ENCODE peak calls at places on chromosomes 11 and 22, in eight cellular contexts. One of them, this sample, is unnamed.

GRCh38 chr22:47373648-47374272 is 611.3 kb downstream of the TBC1D22A start:
- DNase-seq in astrocyte: no peak
- DNase-seq in lower lobe of right lung: peak
- DNase-seq in K562: no peak
- DNase-seq in tibial nerve: no peak
- DNase-seq in transverse colon: no peak
- DNase-seq in CD4-positive, alpha-beta memory T cell: no peak
- DNase-seq in CD4-positive, CD25-positive, alpha-beta regulatory T cell: no peak
- DNase-seq in this sample: no peak

GRCh38 chr22:36417281-36417686 is 29.5 kb upstream of the MYH9 start:
- DNase-seq in K562: no peak
- DNase-seq in CD4-positive, CD25-positive, alpha-beta regulatory T cell: no peak
- DNase-seq in astrocyte: peak
- DNase-seq in lower lobe of right lung: peak
- DNase-seq in CD4-positive, alpha-beta memory T cell: no peak
- DNase-seq in transverse colon: peak
- DNase-seq in tibial nerve: no peak
- DNase-seq in this sample: no peak

GRCh38 chr22:25777870-25778269 is 35.9 kb downstream of the MYO18B start:
- DNase-seq in astrocyte: peak
- DNase-seq in K562: peak
- DNase-seq in lower lobe of right lung: no peak
- DNase-seq in transverse colon: no peak
- DNase-seq in tibial nerve: peak
- DNase-seq in CD4-positive, alpha-beta memory T cell: no peak
- DNase-seq in CD4-positive, CD25-positive, alpha-beta regulatory T cell: peak
- DNase-seq in this sample: no peak

GRCh38 chr11:62610814-62611704 is 1.5 kb downstream of the EML3 start:
- DNase-seq in transverse colon: no peak
- DNase-seq in tibial nerve: no peak
- DNase-seq in CD4-positive, alpha-beta memory T cell: no peak
- DNase-seq in K562: no peak
- DNase-seq in CD4-positive, CD25-positive, alpha-beta regulatory T cell: peak
- DNase-seq in astrocyte: no peak
- DNase-seq in lower lobe of right lung: no peak
- DNase-seq in this sample: no peak

GRCh38 chr11:46675288-46675851 is 25.0 kb downstream of the ARHGAP1 start:
- DNase-seq in K562: no peak
- DNase-seq in tibial nerve: peak
- DNase-seq in astrocyte: peak
- DNase-seq in transverse colon: peak
- DNase-seq in CD4-positive, alpha-beta memory T cell: no peak
- DNase-seq in CD4-positive, CD25-positive, alpha-beta regulatory T cell: no peak
- DNase-seq in lower lobe of right lung: no peak
- DNase-seq in this sample: peak

GRCh38 chr22:20600137-20600673 is 92.8 kb downstream of the MED15 start:
- DNase-seq in astrocyte: no peak
- DNase-seq in lower lobe of right lung: peak
- DNase-seq in transverse colon: no peak
- DNase-seq in K562: peak
- DNase-seq in CD4-positive, alpha-beta memory T cell: no peak
- DNase-seq in CD4-positive, CD25-positive, alpha-beta regulatory T cell: no peak
- DNase-seq in tibial nerve: no peak
- DNase-seq in this sample: no peak

GRCh38 chr11:5280582-5281102 is 10.9 kb upstream of the HBE1 start:
- DNase-seq in astrocyte: peak
- DNase-seq in tibial nerve: peak
- DNase-seq in CD4-positive, CD25-positive, alpha-beta regulatory T cell: peak
- DNase-seq in K562: peak
- DNase-seq in lower lobe of right lung: no peak
- DNase-seq in CD4-positive, alpha-beta memory T cell: no peak
- DNase-seq in transverse colon: no peak
- DNase-seq in this sample: no peak

GRCh38 chr22:38572065-38572464 is 2.1 kb upstream of the DMC1 start:
- DNase-seq in astrocyte: peak
- DNase-seq in CD4-positive, alpha-beta memory T cell: peak
- DNase-seq in CD4-positive, CD25-positive, alpha-beta regulatory T cell: peak
- DNase-seq in transverse colon: peak
- DNase-seq in K562: peak
- DNase-seq in lower lobe of right lung: no peak
- DNase-seq in tibial nerve: peak
- DNase-seq in this sample: no peak

GRCh38 chr22:19855504-19856409 is 1.1 kb upstream of the GNB1L start:
- DNase-seq in CD4-positive, alpha-beta memory T cell: peak
- DNase-seq in astrocyte: peak
- DNase-seq in lower lobe of right lung: peak
- DNase-seq in K562: peak
- DNase-seq in CD4-positive, CD25-positive, alpha-beta regulatory T cell: peak
- DNase-seq in tibial nerve: peak
- DNase-seq in transverse colon: peak
- DNase-seq in this sample: no peak

GRCh38 chr11:115544422-115544821 is 40.2 kb upstream of the CADM1 start:
- DNase-seq in CD4-positive, CD25-positive, alpha-beta regulatory T cell: no peak
- DNase-seq in transverse colon: no peak
- DNase-seq in tibial nerve: no peak
- DNase-seq in K562: no peak
- DNase-seq in lower lobe of right lung: no peak
- DNase-seq in astrocyte: no peak
- DNase-seq in CD4-positive, alpha-beta memory T cell: no peak
- DNase-seq in this sample: no peak

GRCh38 chr11:19395050-19395449 is 154.3 kb upstream of the E2F8 start:
- DNase-seq in lower lobe of right lung: no peak
- DNase-seq in tibial nerve: no peak
- DNase-seq in astrocyte: no peak
- DNase-seq in CD4-positive, CD25-positive, alpha-beta regulatory T cell: no peak
- DNase-seq in transverse colon: no peak
- DNase-seq in CD4-positive, alpha-beta memory T cell: no peak
- DNase-seq in K562: no peak
- DNase-seq in this sample: no peak

GRCh38 chr11:19394525-19395016 is 153.8 kb upstream of the E2F8 start:
- DNase-seq in CD4-positive, alpha-beta memory T cell: no peak
- DNase-seq in lower lobe of right lung: no peak
- DNase-seq in astrocyte: no peak
- DNase-seq in transverse colon: no peak
- DNase-seq in tibial nerve: no peak
- DNase-seq in K562: no peak
- DNase-seq in CD4-positive, CD25-positive, alpha-beta regulatory T cell: no peak
- DNase-seq in this sample: no peak

GRCh38 chr11:19398772-19399542 is 158.2 kb upstream of the E2F8 start:
- DNase-seq in CD4-positive, alpha-beta memory T cell: no peak
- DNase-seq in transverse colon: peak
- DNase-seq in CD4-positive, CD25-positive, alpha-beta regulatory T cell: no peak
- DNase-seq in lower lobe of right lung: no peak
- DNase-seq in tibial nerve: peak
- DNase-seq in astrocyte: peak
- DNase-seq in K562: no peak
- DNase-seq in this sample: no peak

GRCh38 chr11:19400296-19400695 is 159.6 kb upstream of the E2F8 start:
- DNase-seq in CD4-positive, CD25-positive, alpha-beta regulatory T cell: no peak
- DNase-seq in CD4-positive, alpha-beta memory T cell: no peak
- DNase-seq in K562: no peak
- DNase-seq in astrocyte: no peak
- DNase-seq in transverse colon: no peak
- DNase-seq in tibial nerve: no peak
- DNase-seq in lower lobe of right lung: no peak
- DNase-seq in this sample: no peak

GRCh38 chr11:19398273-19398672 is 157.5 kb upstream of the E2F8 start:
- DNase-seq in tibial nerve: no peak
- DNase-seq in transverse colon: no peak
- DNase-seq in K562: no peak
- DNase-seq in astrocyte: no peak
- DNase-seq in lower lobe of right lung: no peak
- DNase-seq in CD4-positive, alpha-beta memory T cell: no peak
- DNase-seq in CD4-positive, CD25-positive, alpha-beta regulatory T cell: no peak
- DNase-seq in this sample: no peak
- H3K27ac ChIP-seq in tibial nerve: no peak
- H3K27ac ChIP-seq in transverse colon: peak
- H3K27ac ChIP-seq in K562: no peak
- H3K27ac ChIP-seq in astrocyte: no peak
- H3K27ac ChIP-seq in lower lobe of right lung: no peak
- H3K27ac ChIP-seq in CD4-positive, alpha-beta memory T cell: no peak
- H3K27ac ChIP-seq in CD4-positive, CD25-positive, alpha-beta regulatory T cell: no peak
- H3K27ac ChIP-seq in this sample: no peak

GRCh38 chr11:21892696-21893095 is 300.2 kb upstream of the ANO5 start:
- DNase-seq in tibial nerve: no peak
- DNase-seq in CD4-positive, alpha-beta memory T cell: no peak
- DNase-seq in lower lobe of right lung: no peak
- DNase-seq in transverse colon: no peak
- DNase-seq in CD4-positive, CD25-positive, alpha-beta regulatory T cell: no peak
- DNase-seq in K562: no peak
- DNase-seq in astrocyte: no peak
- DNase-seq in this sample: no peak
- H3K27ac ChIP-seq in tibial nerve: no peak
- H3K27ac ChIP-seq in CD4-positive, alpha-beta memory T cell: no peak
- H3K27ac ChIP-seq in lower lobe of right lung: no peak
- H3K27ac ChIP-seq in transverse colon: no peak
- H3K27ac ChIP-seq in CD4-positive, CD25-positive, alpha-beta regulatory T cell: no peak
- H3K27ac ChIP-seq in K562: no peak
- H3K27ac ChIP-seq in astrocyte: no peak
- H3K27ac ChIP-seq in this sample: no peak

GRCh38 chr11:86039094-86039493 is 29.8 kb downstream of the PICALM start:
- DNase-seq in tibial nerve: no peak
- DNase-seq in astrocyte: no peak
- DNase-seq in CD4-positive, CD25-positive, alpha-beta regulatory T cell: no peak
- DNase-seq in lower lobe of right lung: no peak
- DNase-seq in CD4-positive, alpha-beta memory T cell: no peak
- DNase-seq in K562: no peak
- DNase-seq in transverse colon: no peak
- DNase-seq in this sample: no peak
- H3K27ac ChIP-seq in tibial nerve: no peak
- H3K27ac ChIP-seq in astrocyte: no peak
- H3K27ac ChIP-seq in CD4-positive, CD25-positive, alpha-beta regulatory T cell: no peak
- H3K27ac ChIP-seq in lower lobe of right lung: no peak
- H3K27ac ChIP-seq in CD4-positive, alpha-beta memory T cell: no peak
- H3K27ac ChIP-seq in K562: no peak
- H3K27ac ChIP-seq in transverse colon: no peak
- H3K27ac ChIP-seq in this sample: no peak

DNA sequence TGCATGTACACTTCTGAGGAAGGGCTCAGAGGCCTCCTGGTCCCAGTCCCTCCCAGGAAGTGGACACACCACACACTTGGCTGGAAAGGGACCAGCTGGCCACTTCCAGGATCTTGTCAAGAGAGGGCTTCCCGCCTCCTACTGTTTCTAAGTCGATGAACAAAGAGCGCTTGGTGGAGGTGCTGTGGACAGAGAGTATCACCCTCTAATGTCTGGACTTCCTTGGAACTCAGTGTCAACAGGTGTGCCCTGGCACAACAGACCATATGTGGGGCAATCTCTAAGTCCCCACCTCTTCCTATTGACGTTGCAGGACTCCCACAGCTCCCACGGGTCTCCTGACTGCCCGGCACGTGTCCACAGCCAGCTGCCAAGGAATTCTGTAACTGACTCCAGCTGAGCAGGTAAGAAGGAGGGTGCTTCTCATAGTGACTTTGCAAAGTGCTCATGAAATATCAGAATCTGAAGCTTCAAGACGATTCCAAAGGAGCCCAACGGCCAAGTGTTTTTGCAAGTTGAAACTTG is 16.1 kb downstream of the POU2AF1 start:
- DNase-seq in astrocyte: no peak
- DNase-seq in CD4-positive, alpha-beta memory T cell: no peak
- DNase-seq in K562: no peak
- DNase-seq in CD4-positive, CD25-positive, alpha-beta regulatory T cell: no peak
- DNase-seq in lower lobe of right lung: peak
- DNase-seq in tibial nerve: no peak
- DNase-seq in transverse colon: peak
- DNase-seq in this sample: no peak
- H3K27ac ChIP-seq in astrocyte: no peak
- H3K27ac ChIP-seq in CD4-positive, alpha-beta memory T cell: no peak
- H3K27ac ChIP-seq in K562: no peak
- H3K27ac ChIP-seq in CD4-positive, CD25-positive, alpha-beta regulatory T cell: no peak
- H3K27ac ChIP-seq in lower lobe of right lung: no peak
- H3K27ac ChIP-seq in tibial nerve: no peak
- H3K27ac ChIP-seq in transverse colon: peak
- H3K27ac ChIP-seq in this sample: no peak

GRCh38 chr11:84249344-84250135 is 963.4 kb upstream of the CCDC90B start:
- DNase-seq in lower lobe of right lung: no peak
- DNase-seq in CD4-positive, CD25-positive, alpha-beta regulatory T cell: no peak
- DNase-seq in CD4-positive, alpha-beta memory T cell: no peak
- DNase-seq in transverse colon: no peak
- DNase-seq in astrocyte: peak
- DNase-seq in tibial nerve: no peak
- DNase-seq in K562: no peak
- DNase-seq in this sample: no peak

GRCh38 chr11:84247129-84247528 is 961.0 kb upstream of the CCDC90B start:
- DNase-seq in K562: no peak
- DNase-seq in CD4-positive, CD25-positive, alpha-beta regulatory T cell: no peak
- DNase-seq in tibial nerve: no peak
- DNase-seq in CD4-positive, alpha-beta memory T cell: no peak
- DNase-seq in lower lobe of right lung: no peak
- DNase-seq in transverse colon: no peak
- DNase-seq in astrocyte: no peak
- DNase-seq in this sample: no peak

GRCh38 chr11:84243629-84244263 is 957.6 kb upstream of the CCDC90B start:
- DNase-seq in tibial nerve: no peak
- DNase-seq in K562: no peak
- DNase-seq in CD4-positive, CD25-positive, alpha-beta regulatory T cell: no peak
- DNase-seq in astrocyte: no peak
- DNase-seq in CD4-positive, alpha-beta memory T cell: no peak
- DNase-seq in lower lobe of right lung: no peak
- DNase-seq in transverse colon: no peak
- DNase-seq in this sample: no peak

GRCh38 chr11:84250834-84251613 is 964.9 kb upstream of the CCDC90B start:
- DNase-seq in astrocyte: no peak
- DNase-seq in lower lobe of right lung: no peak
- DNase-seq in CD4-positive, CD25-positive, alpha-beta regulatory T cell: no peak
- DNase-seq in transverse colon: no peak
- DNase-seq in K562: no peak
- DNase-seq in tibial nerve: no peak
- DNase-seq in CD4-positive, alpha-beta memory T cell: no peak
- DNase-seq in this sample: no peak

GRCh38 chr11:84247931-84248330 is 961.8 kb upstream of the CCDC90B start:
- DNase-seq in astrocyte: peak
- DNase-seq in tibial nerve: no peak
- DNase-seq in transverse colon: no peak
- DNase-seq in K562: no peak
- DNase-seq in lower lobe of right lung: no peak
- DNase-seq in CD4-positive, CD25-positive, alpha-beta regulatory T cell: no peak
- DNase-seq in CD4-positive, alpha-beta memory T cell: no peak
- DNase-seq in this sample: no peak
- H3K27ac ChIP-seq in astrocyte: no peak
- H3K27ac ChIP-seq in tibial nerve: no peak
- H3K27ac ChIP-seq in transverse colon: no peak
- H3K27ac ChIP-seq in K562: no peak
- H3K27ac ChIP-seq in lower lobe of right lung: no peak
- H3K27ac ChIP-seq in CD4-positive, CD25-positive, alpha-beta regulatory T cell: no peak
- H3K27ac ChIP-seq in CD4-positive, alpha-beta memory T cell: no peak
- H3K27ac ChIP-seq in this sample: no peak

DNA sequence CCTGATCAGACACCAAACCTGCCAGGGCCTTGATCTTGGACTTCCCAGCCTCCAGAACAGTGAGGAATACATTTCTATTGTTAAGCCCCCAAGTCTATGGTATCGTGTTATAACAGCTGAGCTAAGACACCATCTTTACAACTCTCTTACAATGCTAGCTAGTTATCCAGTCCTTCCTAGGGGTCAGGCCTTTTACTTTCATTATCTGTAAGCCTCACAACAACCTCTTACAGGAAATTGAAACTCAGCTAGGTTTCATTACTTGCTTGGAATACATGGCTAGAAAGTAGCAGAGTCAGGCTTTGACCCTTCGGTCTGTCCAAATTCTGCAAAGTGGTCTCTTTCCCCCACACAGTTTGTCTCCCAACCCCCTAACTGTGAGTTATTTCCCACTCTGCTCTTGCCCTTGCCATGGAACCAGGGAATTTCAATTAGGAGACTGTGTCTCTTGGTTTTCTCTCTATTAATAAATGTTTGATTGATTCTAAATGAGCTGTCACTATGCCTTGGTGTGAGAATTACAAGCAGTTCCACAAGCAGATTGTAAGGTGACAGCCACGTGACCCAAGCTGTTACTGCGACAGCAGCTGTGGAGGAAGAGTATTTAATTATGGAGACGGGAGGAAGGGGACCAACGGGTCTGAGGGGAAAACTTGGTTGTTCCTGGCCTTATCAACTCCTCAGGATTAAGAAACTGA is 38.4 kb upstream of the CLMP start:
- DNase-seq in K562: no peak
- DNase-seq in CD4-positive, alpha-beta memory T cell: peak
- DNase-seq in transverse colon: no peak
- DNase-seq in tibial nerve: no peak
- DNase-seq in astrocyte: no peak
- DNase-seq in lower lobe of right lung: no peak
- DNase-seq in CD4-positive, CD25-positive, alpha-beta regulatory T cell: peak
- DNase-seq in this sample: no peak
- H3K27ac ChIP-seq in K562: no peak
- H3K27ac ChIP-seq in CD4-positive, alpha-beta memory T cell: no peak
- H3K27ac ChIP-seq in transverse colon: peak
- H3K27ac ChIP-seq in tibial nerve: no peak
- H3K27ac ChIP-seq in astrocyte: no peak
- H3K27ac ChIP-seq in lower lobe of right lung: no peak
- H3K27ac ChIP-seq in CD4-positive, CD25-positive, alpha-beta regulatory T cell: no peak
- H3K27ac ChIP-seq in this sample: no peak